ENCODE peak calls at places on chromosomes 11 and 22, in seven cellular contexts. L is GM12891, Q is GM12878, A is K562, M is SK-N-SH, E is HepG2, H is H1. I is an unnamed sample.

GRCh38 chr11:77379917-77380316 is 78.4 kb upstream of the GDPD4 start:
- DNase-seq in M (no peak), Q (no peak), L (no peak), H (no peak), E (no peak), A (no peak), I (no peak)

GRCh38 chr11:74672332-74672955 is 58.8 kb downstream of the CHRDL2 start:
- DNase-seq in E (no peak), M (no peak), L (no peak), A (peak; percentile 11), Q (no peak), H (no peak), I (no peak)

GRCh38 chr11:85813721-85814120 is 2.8 kb upstream of the SYTL2 start:
- DNase-seq in H (no peak), E (peak; percentile 9), A (no peak), L (no peak), M (no peak), Q (no peak), I (no peak)

GRCh38 chr11:42171046-42171445 is 711.6 kb upstream of the LRRC4C start:
- DNase-seq in M (no peak), E (no peak), Q (no peak), A (no peak), L (no peak), H (no peak), I (no peak)

GRCh38 chr11:2837096-2837601 is 48.4 kb downstream of the CDKN1C start:
- DNase-seq in H (no peak), E (peak; percentile 62), L (no peak), Q (no peak), A (peak; percentile 85), M (peak; percentile 73), I (no peak)

GRCh38 chr22:39224550-39224949 is 20.2 kb downstream of the PDGFB start:
- DNase-seq in M (no peak), Q (no peak), H (no peak), E (no peak), L (no peak), A (no peak), I (no peak)

GRCh38 chr22:50145741-50146439 is 24.6 kb upstream of the PANX2 start:
- DNase-seq in L (no peak), Q (no peak), E (no peak), H (no peak), M (peak; percentile 64), A (no peak), I (no peak)

GRCh38 chr11:72144807-72145565 is 9.5 kb downstream of the FOLR3 start:
- DNase-seq in E (no peak), H (no peak), L (no peak), Q (no peak), A (no peak), M (no peak), I (no peak)

GRCh38 chr22:42805998-42806481 is 51.0 kb downstream of the ARFGAP3 start:
- DNase-seq in Q (no peak), A (no peak), M (no peak), E (no peak), H (peak; percentile 47), L (no peak), I (no peak)

GRCh38 chr11:42465613-42466012 is 846.2 kb upstream of the API5 start:
- DNase-seq in H (no peak), A (no peak), Q (no peak), L (no peak), E (no peak), M (no peak), I (no peak)

GRCh38 chr11:19864141-19865120 is 151.8 kb downstream of the NAV2 start:
- DNase-seq in M (no peak), A (no peak), E (peak; percentile 24), H (no peak), Q (no peak), L (no peak), I (no peak)

GRCh38 chr22:38967451-38968450 is 10.3 kb downstream of the APOBEC3A start:
- DNase-seq in E (no peak), H (no peak), M (no peak), Q (no peak), A (no peak), L (no peak), I (no peak)

GRCh38 chr22:44396021-44396726 is 83.4 kb upstream of the SHISAL1 start:
- DNase-seq in M (peak; percentile 61), L (no peak), Q (no peak), H (peak; percentile 26), E (no peak), A (no peak), I (no peak)

DNA sequence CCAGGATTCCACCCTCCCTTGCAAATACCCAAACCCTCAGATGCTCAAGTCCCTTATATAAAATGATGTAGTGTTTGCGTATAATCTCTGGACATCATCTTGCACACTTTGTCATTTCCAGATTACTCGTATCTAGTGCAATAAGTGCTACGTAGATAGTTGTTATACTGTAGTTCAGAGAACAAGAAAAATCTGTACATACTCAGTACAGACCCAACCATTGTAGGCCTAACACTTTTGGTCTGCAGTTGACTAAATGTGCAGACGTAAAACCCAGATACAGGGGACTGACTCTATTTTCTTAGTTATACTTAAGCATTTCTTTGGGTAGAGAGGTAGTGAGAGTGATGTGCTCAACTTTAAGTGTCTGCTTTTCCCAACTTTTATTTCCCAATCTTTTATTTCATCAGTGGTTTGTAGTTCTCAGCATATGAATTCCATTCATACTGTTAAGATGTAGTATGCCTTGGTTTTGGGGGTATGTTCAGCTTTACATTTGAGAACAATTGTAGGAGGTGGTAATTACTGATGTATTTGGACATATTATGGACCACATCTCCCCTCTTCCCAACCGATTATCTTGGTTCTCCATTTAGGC is 43.9 kb downstream of the DDX6 start:
- DNase-seq in M (no peak), H (no peak), E (no peak), Q (no peak), A (no peak), L (no peak), I (no peak)
- TF ChIP-seq POLR2AphosphoS5 in M (peak; percentile 32), H (no peak), E (no peak), Q (no peak), A (no peak), L (peak; percentile 66), I (no peak)

DNA sequence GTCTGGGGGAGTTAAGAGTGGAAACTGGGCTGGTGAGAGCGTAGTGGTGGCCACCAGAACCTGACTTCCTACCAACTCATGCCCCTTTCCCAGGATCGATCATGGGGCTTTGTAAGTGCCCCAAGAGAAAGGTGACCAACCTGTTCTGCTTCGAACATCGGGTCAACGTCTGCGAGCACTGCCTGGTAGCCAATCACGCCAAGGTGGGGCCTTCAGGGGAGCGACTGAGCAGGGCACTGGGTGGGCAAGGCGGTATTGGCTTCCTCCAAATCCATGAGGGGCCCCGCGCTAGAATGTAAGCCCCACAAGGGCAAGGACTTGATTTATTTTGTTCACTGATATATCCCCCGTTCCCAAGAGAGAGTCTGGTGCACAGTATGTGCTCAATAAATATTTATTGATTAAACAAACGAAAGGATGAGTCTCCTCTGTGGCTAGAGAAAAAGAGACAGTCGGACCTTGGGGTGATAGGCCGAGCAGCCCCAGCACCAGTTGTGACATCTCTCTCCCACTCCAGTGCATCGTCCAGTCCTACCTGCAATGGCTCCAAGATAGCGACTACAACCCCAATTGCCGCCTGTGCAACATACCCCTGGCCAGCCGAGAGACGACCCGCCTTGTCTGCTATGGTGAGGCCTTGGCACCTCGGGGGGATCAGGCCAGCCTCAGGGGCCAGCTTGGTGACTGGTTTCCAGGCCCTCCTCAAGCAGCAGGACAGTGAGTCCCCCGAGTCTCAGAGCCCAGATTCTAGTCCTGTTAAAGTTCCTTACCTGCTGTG is 765 bp downstream of the ZFPL1 start:
- DNase-seq in L (no peak), Q (no peak), M (no peak), E (no peak), A (no peak), H (no peak), I (no peak)
- TF ChIP-seq TAF1 in L (no peak), Q (no peak), M (no peak), E (no peak), A (no peak), H (no peak), I (no peak)

GRCh38 chr22:17971711-17972110 is 52.6 kb downstream of the MICAL3 start:
- DNase-seq in M (no peak), Q (no peak), A (no peak), E (no peak), L (no peak), H (no peak), I (no peak)

GRCh38 chr22:17970205-17970708 is 54.1 kb downstream of the MICAL3 start:
- DNase-seq in Q (no peak), M (no peak), H (no peak), A (peak; percentile 58), L (no peak), E (no peak), I (no peak)

GRCh38 chr22:17968126-17968525 is 56.2 kb downstream of the MICAL3 start:
- DNase-seq in E (no peak), M (no peak), Q (no peak), H (no peak), A (no peak), L (no peak), I (no peak)

GRCh38 chr22:17972385-17973181 is 51.8 kb downstream of the MICAL3 start:
- DNase-seq in A (no peak), M (no peak), L (no peak), Q (no peak), E (peak; percentile 84), H (no peak), I (no peak)

GRCh38 chr22:17969732-17970131 is 54.6 kb downstream of the MICAL3 start:
- DNase-seq in H (no peak), L (no peak), A (no peak), M (no peak), Q (no peak), E (no peak), I (no peak)
- TF ChIP-seq POLR2AphosphoS5 in H (no peak), L (no peak), A (no peak), M (no peak), Q (no peak), E (no peak), I (no peak)

GRCh38 chr22:23204125-23204488 is 23.8 kb downstream of the BCR start:
- DNase-seq in Q (no peak), A (no peak), E (no peak), H (no peak), L (no peak), M (no peak), I (no peak)

GRCh38 chr22:23202812-23203451 is 22.6 kb downstream of the BCR start:
- DNase-seq in H (no peak), M (no peak), L (no peak), E (no peak), A (peak; percentile 57), Q (no peak), I (no peak)

GRCh38 chr22:23205330-23205729 is 25.0 kb downstream of the BCR start:
- DNase-seq in A (no peak), H (no peak), L (no peak), Q (no peak), E (no peak), M (no peak), I (no peak)

GRCh38 chr22:23203452-23204124 is 23.3 kb downstream of the BCR start:
- DNase-seq in A (peak; percentile 64), L (no peak), H (no peak), M (no peak), E (no peak), Q (no peak), I (no peak)

DNA sequence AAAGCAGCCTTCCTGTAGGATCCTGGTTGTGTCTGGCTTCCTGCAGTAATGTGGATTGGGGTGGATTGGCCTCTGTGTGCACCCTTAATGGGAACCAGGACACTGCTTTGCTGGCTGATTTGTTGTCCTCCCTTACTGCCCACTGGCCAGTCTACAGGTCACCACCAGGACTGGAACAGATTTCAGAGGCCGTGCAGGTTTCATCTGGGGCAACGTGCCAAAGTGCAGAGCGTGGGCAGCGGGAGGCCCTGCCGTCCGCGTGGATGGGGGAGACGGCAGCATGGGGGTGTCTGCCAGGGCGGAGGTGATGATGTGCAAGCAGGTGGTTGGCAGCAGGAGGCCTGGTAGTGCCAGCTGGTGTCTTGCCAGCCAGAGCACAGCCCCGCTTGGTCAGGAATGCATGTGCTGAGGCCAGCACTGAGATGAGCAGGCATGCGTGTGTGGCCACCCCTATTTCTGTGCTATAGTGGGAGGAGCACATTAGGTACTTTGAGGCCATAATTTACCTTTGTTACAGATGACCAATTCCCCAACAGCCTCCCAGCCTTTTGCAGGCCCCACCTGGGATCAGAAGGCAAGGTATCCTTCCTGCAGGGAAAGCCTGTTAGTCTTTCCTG is 24.3 kb downstream of the BCR start:
- DNase-seq in A (peak; percentile 65), Q (no peak), H (no peak), M (peak; percentile 82), E (no peak), L (no peak), I (no peak)
- TF ChIP-seq TAF1 in A (no peak), Q (no peak), H (no peak), M (no peak), E (no peak), L (no peak), I (no peak)